ENCODE peak calls at places on chromosomes 7 and 10, in four cellular contexts. C is upper lobe of right lung, E is fibroblast of mammary gland, A is IMR-90. Q is an unnamed sample.

GRCh38 chr10:68251146-68251545 is 19.2 kb upstream of the ATOH7 start:
- DNase-seq in A (no peak), C (no peak), E (no peak), Q (no peak)

GRCh38 chr10:16297652-16298051 is 139.2 kb upstream of the PTER start:
- DNase-seq in E (no peak), C (no peak), A (no peak), Q (no peak)

GRCh38 chr7:114539575-114539974 is 125.0 kb downstream of the FOXP2 start:
- DNase-seq in C (no peak), A (peak; percentile 35), E (peak; percentile 40), Q (no peak)

GRCh38 chr7:24456526-24457214 is 116.6 kb upstream of the PALS2 start:
- DNase-seq in C (no peak), A (no peak), E (no peak), Q (no peak)

GRCh38 chr10:82440775-82441174 is 565.8 kb downstream of the NRG3 start:
- DNase-seq in E (no peak), A (no peak), C (no peak), Q (no peak)

GRCh38 chr7:141016349-141016748 is 1.6 kb upstream of the MRPS33 start:
- DNase-seq in E (no peak), A (no peak), C (no peak), Q (no peak)

GRCh38 chr7:40922316-40922670 is 780.6 kb downstream of the INHBA start:
- DNase-seq in A (peak; percentile 73), E (peak; percentile 71), C (no peak), Q (peak; percentile 28)

GRCh38 chr10:18689498-18689897 is 30.3 kb downstream of the ARL5B start:
- DNase-seq in C (no peak), A (peak; percentile 65), E (peak; percentile 55), Q (no peak)

GRCh38 chr7:48285365-48285764 is 114.1 kb downstream of the ABCA13 start:
- DNase-seq in A (peak; percentile 83), E (peak; percentile 68), C (no peak), Q (no peak)

GRCh38 chr7:115216652-115217051 is 294.8 kb downstream of the MDFIC start:
- DNase-seq in A (peak; percentile 24), E (no peak), C (no peak), Q (no peak)

GRCh38 chr10:117418121-117418520 is 42.9 kb upstream of the PDZD8 start:
- DNase-seq in A (no peak), C (no peak), E (no peak), Q (no peak)

GRCh38 chr7:114255404-114255841 is 159.2 kb upstream of the FOXP2 start:
- DNase-seq in E (no peak), A (no peak), C (no peak), Q (no peak)

GRCh38 chr10:119516381-119517234 is 25.9 kb downstream of the RGS10 start:
- DNase-seq in E (no peak), A (no peak), C (peak; percentile 74), Q (no peak)

GRCh38 chr7:95777266-95777665 is 4.9 kb downstream of the DYNC1I1 start:
- DNase-seq in C (no peak), E (no peak), A (no peak), Q (no peak)

GRCh38 chr10:119377905-119378736 is 164.4 kb downstream of the RGS10 start:
- DNase-seq in C (no peak), A (no peak), E (no peak), Q (no peak)

GRCh38 chr7:89757910-89758309 is 396.4 kb upstream of the STEAP1 start:
- DNase-seq in A (no peak), E (peak; percentile 62), C (no peak), Q (no peak)

GRCh38 chr7:26863504-26864308 is 684 bp downstream of the SKAP2 start:
- DNase-seq in C (no peak), A (peak; percentile 52), E (peak; percentile 54), Q (no peak)

GRCh38 chr7:2011266-2012043 is 221.3 kb downstream of the MAD1L1 start:
- DNase-seq in E (no peak), A (no peak), C (peak; percentile 63), Q (no peak)

GRCh38 chr7:157514746-157515145 is 177.9 kb downstream of the DNAJB6 start:
- DNase-seq in E (no peak), C (peak; percentile 25), A (no peak), Q (no peak)

GRCh38 chr7:37315752-37316711 is 132.6 kb downstream of the ELMO1 start:
- DNase-seq in C (no peak), A (no peak), E (peak; percentile 11), Q (no peak)

GRCh38 chr10:100775346-100775745 is 30.0 kb downstream of the PAX2 start:
- DNase-seq in A (no peak), E (peak; percentile 49), C (no peak), Q (no peak)

GRCh38 chr7:41030673-41031072 is 672.2 kb downstream of the INHBA start:
- DNase-seq in A (peak; percentile 42), C (no peak), E (peak; percentile 57), Q (no peak)

GRCh38 chr7:92034116-92034515 is 93.5 kb downstream of the AKAP9 start:
- DNase-seq in A (peak; percentile 50), C (no peak), E (peak; percentile 56), Q (peak; percentile 5)

GRCh38 chr10:35821339-35821911 is 179.3 kb upstream of the FZD8 start:
- DNase-seq in C (no peak), E (no peak), A (no peak), Q (no peak)

GRCh38 chr7:25968205-25968993 is 183.6 kb upstream of the NFE2L3 start:
- DNase-seq in C (no peak), E (no peak), A (no peak), Q (no peak)

GRCh38 chr10:25696013-25696708 is 237.9 kb upstream of the MYO3A start:
- DNase-seq in C (no peak), E (no peak), A (no peak), Q (no peak)

GRCh38 chr7:118311121-118311803 is 86.8 kb downstream of the ANKRD7 start:
- DNase-seq in E (peak; percentile 62), A (no peak), C (no peak), Q (no peak)

GRCh38 chr7:18515067-18515466 is 19.5 kb downstream of the HDAC9 start:
- DNase-seq in E (no peak), C (no peak), A (peak; percentile 67), Q (no peak)

GRCh38 chr7:18513343-18513742 is 17.8 kb downstream of the HDAC9 start:
- DNase-seq in C (no peak), A (no peak), E (no peak), Q (no peak)

GRCh38 chr7:18508441-18509427 is 13.2 kb downstream of the HDAC9 start:
- DNase-seq in A (peak; percentile 98), C (no peak), E (peak; percentile 94), Q (peak; percentile 85)

GRCh38 chr7:18509491-18509890 is 13.9 kb downstream of the HDAC9 start:
- DNase-seq in E (no peak), C (no peak), A (peak; percentile 4), Q (no peak)

DNA sequence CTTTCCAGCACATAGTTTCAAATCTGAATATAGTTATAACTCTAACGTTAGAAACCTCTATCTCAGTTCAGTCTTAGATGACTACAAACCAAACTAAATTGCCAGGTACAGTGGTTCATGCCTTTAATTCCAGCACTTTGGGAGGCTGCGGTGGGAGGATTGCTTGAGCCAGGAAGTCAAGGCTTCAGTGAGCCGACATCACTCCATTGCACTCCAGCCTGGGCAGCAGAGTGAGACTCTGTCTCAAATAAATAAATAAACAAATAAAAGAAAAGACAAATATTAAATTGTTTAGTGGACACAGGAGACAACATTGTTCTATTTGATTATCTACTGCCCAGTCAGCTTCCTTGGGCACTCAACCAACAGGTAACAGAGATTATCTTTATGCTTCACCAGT is 15.8 kb downstream of the HDAC9 start:
- DNase-seq in C (no peak), E (no peak), A (no peak), Q (no peak)
- H3K4me3 ChIP-seq in C (no peak overlapping the region), E (no peak overlapping the region), A (no peak overlapping the region), Q (no peak overlapping the region)

GRCh38 chr7:134865001-134865845 is 85.8 kb downstream of the CALD1 start:
- DNase-seq in C (no peak), E (peak; percentile 78), A (peak; percentile 76), Q (peak; percentile 24)
- H3K4me3 ChIP-seq in C (peak overlapping the region; percentile 20), E (peak overlapping the region; percentile 38), A (peak overlapping the region; percentile 33), Q (peak overlapping the region; percentile 29)

DNA sequence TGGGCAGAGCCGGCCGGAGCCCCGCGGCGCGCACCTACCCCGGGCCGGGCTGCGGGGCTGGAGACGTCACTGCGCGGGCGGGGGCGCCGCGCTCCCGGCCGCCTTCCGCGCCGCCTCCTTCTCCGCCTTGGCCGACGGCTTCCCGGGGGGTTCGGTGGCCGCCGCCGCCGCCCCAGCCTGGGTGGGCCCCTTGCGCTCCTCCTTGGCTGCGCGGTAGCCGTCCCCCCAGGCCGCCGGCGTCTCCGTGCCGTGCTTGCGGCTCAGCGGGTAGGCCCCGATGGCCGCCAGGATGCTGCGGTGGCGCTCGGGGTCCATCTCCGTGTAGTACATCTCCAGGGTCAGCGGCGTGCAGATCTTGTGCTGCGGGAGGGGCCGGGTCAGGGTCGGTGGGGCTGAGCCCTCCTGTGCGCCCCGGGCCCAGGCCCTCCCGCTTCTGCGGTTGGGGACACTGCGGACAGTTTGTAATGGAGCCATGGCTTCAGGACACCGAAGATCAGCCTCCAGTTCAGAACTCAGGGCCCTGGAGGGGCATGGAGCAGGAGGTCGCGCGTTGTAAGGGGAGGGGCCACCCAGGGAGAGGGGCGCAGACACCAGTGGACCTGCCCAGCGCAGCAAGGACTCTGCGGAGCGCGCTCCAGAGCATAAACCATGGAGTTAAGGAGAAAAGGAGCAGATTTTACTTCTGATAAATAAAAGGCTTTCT is 10.8 kb downstream of the CALY start:
- DNase-seq in E (no peak), C (no peak), A (no peak), Q (no peak)
- H3K4me3 ChIP-seq in E (no peak overlapping the region), C (peak overlapping the region; percentile 23), A (peak overlapping the region; percentile 48), Q (peak overlapping the region; percentile 41)

DNA sequence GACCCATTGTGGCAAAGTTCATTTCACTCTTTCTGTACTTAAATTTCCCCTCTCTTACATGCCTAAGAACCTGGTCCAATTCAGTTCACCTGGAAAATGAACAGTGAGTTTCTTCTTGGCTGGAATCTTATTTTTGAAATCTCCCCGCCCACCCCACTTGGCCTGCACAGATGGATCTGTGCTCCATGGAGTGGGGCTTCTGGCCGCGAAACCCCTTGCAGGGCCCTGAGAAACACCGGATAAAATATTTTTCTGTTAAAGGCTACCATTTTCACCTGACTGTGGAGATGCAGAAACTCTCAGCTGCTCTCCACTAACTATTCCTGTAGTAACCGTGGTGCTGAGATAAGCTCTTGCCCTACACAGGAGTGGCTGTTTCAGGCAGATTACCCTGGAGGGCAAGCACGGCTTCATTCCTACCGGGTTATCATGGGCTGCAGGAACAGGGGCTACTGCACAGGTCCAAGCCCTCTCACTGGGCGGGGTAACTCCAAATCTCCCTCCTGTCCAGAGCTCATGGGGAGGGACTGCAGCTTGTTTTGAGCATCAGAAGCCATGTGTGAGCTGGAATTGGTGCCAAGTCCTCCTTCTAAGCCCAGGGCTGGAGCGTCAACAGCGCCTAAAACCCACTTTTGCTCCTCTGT is 118.9 kb downstream of the PRPF18 start:
- DNase-seq in C (no peak), E (peak; percentile 53), A (no peak), Q (no peak)
- H3K4me3 ChIP-seq in C (peak overlapping the region; percentile 60), E (peak overlapping the region; percentile 96), A (peak overlapping the region; percentile 57), Q (peak overlapping the region; percentile 75)

Q was measured in skeletal muscle cell.